ENCODE peak calls at places on chromosomes 11 and 22, in five cellular contexts. One of them, this sample, is unnamed.

GRCh38 chr11:123407124-123407995 is 22.7 kb upstream of the GRAMD1B start:
- DNase-seq in HepG2: peak
- DNase-seq in SK-N-SH: peak
- DNase-seq in K562: peak
- DNase-seq in GM12878: no peak
- DNase-seq in this sample: peak

GRCh38 chr11:507727-508515 is 879 bp upstream of the RNH1 start:
- DNase-seq in HepG2: no peak
- DNase-seq in SK-N-SH: no peak
- DNase-seq in K562: no peak
- DNase-seq in GM12878: no peak
- DNase-seq in this sample: no peak

GRCh38 chr22:43812149-43812842 is at the start of gene EFCAB6:
- DNase-seq in HepG2: no peak
- DNase-seq in SK-N-SH: peak
- DNase-seq in K562: peak
- DNase-seq in GM12878: peak
- DNase-seq in this sample: peak

GRCh38 chr11:65425105-65425970 is 2.7 kb downstream of the NEAT1 start:
- DNase-seq in HepG2: no peak
- DNase-seq in SK-N-SH: no peak
- DNase-seq in K562: no peak
- DNase-seq in GM12878: no peak
- DNase-seq in this sample: peak

GRCh38 chr11:100851584-100852152 is 164.6 kb downstream of the ARHGAP42 start:
- DNase-seq in HepG2: no peak
- DNase-seq in SK-N-SH: no peak
- DNase-seq in K562: no peak
- DNase-seq in GM12878: no peak
- DNase-seq in this sample: no peak

GRCh38 chr11:115222218-115222862 is 281.9 kb downstream of the CADM1 start:
- DNase-seq in HepG2: peak
- DNase-seq in SK-N-SH: no peak
- DNase-seq in K562: peak
- DNase-seq in GM12878: peak
- DNase-seq in this sample: peak

GRCh38 chr11:133619397-133619796 is 87.1 kb upstream of the OPCML start:
- DNase-seq in HepG2: no peak
- DNase-seq in SK-N-SH: no peak
- DNase-seq in K562: no peak
- DNase-seq in GM12878: no peak
- DNase-seq in this sample: no peak

GRCh38 chr22:47171441-47172221 is 409.2 kb downstream of the TBC1D22A start:
- DNase-seq in HepG2: no peak
- DNase-seq in SK-N-SH: no peak
- DNase-seq in K562: no peak
- DNase-seq in GM12878: no peak
- DNase-seq in this sample: no peak

GRCh38 chr22:44574057-44574456 is 76.0 kb upstream of the RTL6 start:
- DNase-seq in HepG2: no peak
- DNase-seq in SK-N-SH: no peak
- DNase-seq in K562: no peak
- DNase-seq in GM12878: no peak
- DNase-seq in this sample: peak

GRCh38 chr11:43243901-43244300 is 67.9 kb upstream of the API5 start:
- DNase-seq in HepG2: no peak
- DNase-seq in SK-N-SH: no peak
- DNase-seq in K562: no peak
- DNase-seq in GM12878: no peak
- DNase-seq in this sample: no peak

GRCh38 chr11:64641596-64642417 is 50.8 kb downstream of the SLC22A12 start:
- DNase-seq in HepG2: no peak
- DNase-seq in SK-N-SH: no peak
- DNase-seq in K562: no peak
- DNase-seq in GM12878: no peak
- DNase-seq in this sample: no peak

GRCh38 chr22:49380828-49381114 is 446.9 kb downstream of the BRD1 start:
- DNase-seq in HepG2: no peak
- DNase-seq in SK-N-SH: no peak
- DNase-seq in K562: no peak
- DNase-seq in GM12878: no peak
- DNase-seq in this sample: no peak

GRCh38 chr11:38718049-38718448 is 2120.0 kb upstream of the RAG2 start:
- DNase-seq in HepG2: peak
- DNase-seq in SK-N-SH: no peak
- DNase-seq in K562: no peak
- DNase-seq in GM12878: no peak
- DNase-seq in this sample: peak
- TF ChIP-seq REST in HepG2: no peak
- TF ChIP-seq REST in SK-N-SH: no peak
- TF ChIP-seq REST in K562: no peak
- TF ChIP-seq REST in GM12878: no peak
- TF ChIP-seq REST in this sample: no peak

GRCh38 chr11:66967670-66968425 is 7.3 kb upstream of the C11orf86 start:
- DNase-seq in HepG2: no peak
- DNase-seq in SK-N-SH: no peak
- DNase-seq in K562: peak
- DNase-seq in GM12878: no peak
- DNase-seq in this sample: peak
- TF ChIP-seq SMC3 in HepG2: no peak
- TF ChIP-seq SMC3 in SK-N-SH: no peak
- TF ChIP-seq SMC3 in K562: no peak
- TF ChIP-seq SMC3 in GM12878: no peak
- TF ChIP-seq SMC3 in this sample: no peak

GRCh38 chr11:11780843-11781242 is 60.9 kb upstream of the USP47 start:
- DNase-seq in HepG2: no peak
- DNase-seq in SK-N-SH: no peak
- DNase-seq in K562: no peak
- DNase-seq in GM12878: no peak
- DNase-seq in this sample: no peak

GRCh38 chr11:11786234-11786633 is 55.5 kb upstream of the USP47 start:
- DNase-seq in HepG2: no peak
- DNase-seq in SK-N-SH: no peak
- DNase-seq in K562: no peak
- DNase-seq in GM12878: no peak
- DNase-seq in this sample: no peak

GRCh38 chr11:11779975-11780374 is 61.8 kb upstream of the USP47 start:
- DNase-seq in HepG2: no peak
- DNase-seq in SK-N-SH: no peak
- DNase-seq in K562: no peak
- DNase-seq in GM12878: no peak
- DNase-seq in this sample: no peak

GRCh38 chr11:11786771-11787170 is 55.0 kb upstream of the USP47 start:
- DNase-seq in HepG2: no peak
- DNase-seq in SK-N-SH: no peak
- DNase-seq in K562: peak
- DNase-seq in GM12878: no peak
- DNase-seq in this sample: no peak

DNA sequence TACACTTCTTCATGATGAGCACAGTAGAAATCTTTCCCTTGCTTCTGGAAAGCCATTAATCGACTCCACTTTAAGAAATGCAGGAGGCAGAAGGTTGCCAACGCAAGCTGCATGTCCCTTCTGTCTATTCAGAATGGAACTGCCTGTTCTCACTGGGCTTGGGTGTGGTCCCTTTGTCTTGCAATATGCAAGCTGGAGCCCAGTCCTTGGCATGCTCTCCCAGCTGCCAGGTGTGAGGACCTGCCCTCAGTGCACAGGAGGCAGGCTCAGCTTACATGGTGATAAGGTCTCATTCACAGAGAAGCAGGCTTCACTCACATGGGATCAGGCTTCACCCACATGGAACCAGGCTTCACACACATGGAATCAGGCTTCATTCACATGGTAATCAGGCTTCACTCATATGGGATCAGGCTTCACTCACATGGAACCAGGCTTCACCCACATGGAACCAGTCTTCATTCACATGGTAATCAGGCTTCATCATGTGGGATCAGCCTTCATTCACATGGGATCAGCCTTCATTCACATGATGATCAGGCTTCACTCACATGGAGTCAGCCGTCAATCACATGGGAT is 59.2 kb upstream of the USP47 start:
- DNase-seq in HepG2: no peak
- DNase-seq in SK-N-SH: no peak
- DNase-seq in K562: no peak
- DNase-seq in GM12878: no peak
- DNase-seq in this sample: no peak
- TF ChIP-seq REST in HepG2: no peak
- TF ChIP-seq REST in SK-N-SH: no peak
- TF ChIP-seq REST in K562: no peak
- TF ChIP-seq REST in GM12878: no peak
- TF ChIP-seq REST in this sample: no peak

GRCh38 chr11:31240340-31240904 is 129.1 kb downstream of the DCDC1 start:
- DNase-seq in HepG2: peak
- DNase-seq in SK-N-SH: peak
- DNase-seq in K562: peak
- DNase-seq in GM12878: no peak
- DNase-seq in this sample: peak

GRCh38 chr11:31233425-31233824 is 136.1 kb downstream of the DCDC1 start:
- DNase-seq in HepG2: peak
- DNase-seq in SK-N-SH: no peak
- DNase-seq in K562: no peak
- DNase-seq in GM12878: no peak
- DNase-seq in this sample: peak

GRCh38 chr11:31236052-31236652 is 133.4 kb downstream of the DCDC1 start:
- DNase-seq in HepG2: no peak
- DNase-seq in SK-N-SH: no peak
- DNase-seq in K562: no peak
- DNase-seq in GM12878: no peak
- DNase-seq in this sample: peak

GRCh38 chr11:31237819-31238771 is 131.4 kb downstream of the DCDC1 start:
- DNase-seq in HepG2: no peak
- DNase-seq in SK-N-SH: no peak
- DNase-seq in K562: no peak
- DNase-seq in GM12878: no peak
- DNase-seq in this sample: peak
- TF ChIP-seq SMC3 in HepG2: no peak
- TF ChIP-seq SMC3 in SK-N-SH: no peak
- TF ChIP-seq SMC3 in K562: no peak
- TF ChIP-seq SMC3 in GM12878: no peak
- TF ChIP-seq SMC3 in this sample: no peak

DNA sequence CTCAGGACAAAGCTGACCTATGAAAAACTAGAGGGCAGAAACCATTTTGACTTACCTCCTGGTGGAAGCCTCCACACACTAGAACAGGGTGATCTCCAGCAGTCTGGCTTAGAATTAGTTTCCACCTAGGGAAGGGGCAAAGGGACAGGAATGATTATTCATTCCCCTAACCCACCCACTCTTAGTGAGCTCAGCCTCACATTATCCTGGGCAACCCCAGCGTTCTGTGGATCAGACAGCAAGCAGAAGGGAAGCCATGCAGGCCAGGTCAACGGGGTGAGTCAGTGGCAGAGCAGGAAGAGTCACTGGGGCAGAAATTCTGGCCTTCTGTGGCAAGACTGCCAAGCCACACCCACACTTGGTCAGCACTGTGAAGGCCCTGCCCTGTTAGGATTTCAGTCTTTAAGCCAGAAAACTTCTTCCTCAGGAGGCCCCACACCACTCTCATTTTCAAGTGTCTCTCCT is 10.5 kb downstream of the NUMA1 start:
- DNase-seq in HepG2: peak
- DNase-seq in SK-N-SH: no peak
- DNase-seq in K562: no peak
- DNase-seq in GM12878: no peak
- DNase-seq in this sample: peak
- TF ChIP-seq REST in HepG2: no peak
- TF ChIP-seq REST in SK-N-SH: no peak
- TF ChIP-seq REST in K562: no peak
- TF ChIP-seq REST in GM12878: no peak
- TF ChIP-seq REST in this sample: no peak

DNA sequence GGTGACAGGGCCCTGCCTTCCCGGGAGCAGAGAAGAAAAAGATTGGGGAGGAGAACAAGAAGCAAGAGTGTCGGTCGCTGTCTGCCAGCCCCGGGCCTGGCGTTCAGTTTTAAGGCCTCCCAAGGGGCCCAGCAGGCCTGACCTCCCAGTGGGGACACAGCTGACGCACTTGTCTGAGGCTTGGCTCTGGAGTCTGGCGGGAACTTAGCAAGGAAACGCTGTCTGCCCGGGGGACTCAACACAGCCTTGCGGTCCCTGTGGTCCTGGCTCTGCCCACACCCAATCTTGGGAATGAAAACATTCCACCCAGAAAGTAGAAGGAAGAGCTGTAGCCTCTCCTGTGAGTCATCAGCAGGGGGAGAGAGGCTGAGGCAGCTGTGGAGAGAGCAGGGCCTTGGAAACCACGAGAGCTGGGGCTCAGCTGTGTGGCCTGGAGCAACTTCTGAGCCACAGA is 54.4 kb downstream of the TRAF6 start:
- DNase-seq in HepG2: no peak
- DNase-seq in SK-N-SH: peak
- DNase-seq in K562: no peak
- DNase-seq in GM12878: no peak
- DNase-seq in this sample: peak
- TF ChIP-seq SMC3 in HepG2: no peak
- TF ChIP-seq SMC3 in SK-N-SH: no peak
- TF ChIP-seq SMC3 in K562: no peak
- TF ChIP-seq SMC3 in GM12878: no peak
- TF ChIP-seq SMC3 in this sample: no peak

GRCh38 chr11:118076754-118077281 is at the start of gene TMPRSS4:
- DNase-seq in HepG2: no peak
- DNase-seq in SK-N-SH: no peak
- DNase-seq in K562: no peak
- DNase-seq in GM12878: no peak
- DNase-seq in this sample: no peak
- TF ChIP-seq REST in HepG2: no peak
- TF ChIP-seq REST in SK-N-SH: no peak
- TF ChIP-seq REST in K562: no peak
- TF ChIP-seq REST in GM12878: no peak
- TF ChIP-seq REST in this sample: no peak

GRCh38 chr22:36954251-36955014 is 41.0 kb downstream of the CSF2RB start:
- DNase-seq in HepG2: no peak
- DNase-seq in SK-N-SH: no peak
- DNase-seq in K562: no peak
- DNase-seq in GM12878: no peak
- DNase-seq in this sample: no peak
- TF ChIP-seq SMC3 in HepG2: no peak
- TF ChIP-seq SMC3 in SK-N-SH: no peak
- TF ChIP-seq SMC3 in K562: no peak
- TF ChIP-seq SMC3 in GM12878: no peak
- TF ChIP-seq SMC3 in this sample: no peak

GRCh38 chr11:91907225-91907624 is 317.4 kb upstream of the FAT3 start:
- DNase-seq in HepG2: no peak
- DNase-seq in SK-N-SH: no peak
- DNase-seq in K562: no peak
- DNase-seq in GM12878: no peak
- DNase-seq in this sample: no peak
- TF ChIP-seq REST in HepG2: no peak
- TF ChIP-seq REST in SK-N-SH: no peak
- TF ChIP-seq REST in K562: no peak
- TF ChIP-seq REST in GM12878: no peak
- TF ChIP-seq REST in this sample: no peak

This sample was measured in A549.